ENCODE peak calls at places on chromosomes 12 and 14, in six cellular contexts. A is T-helper 2 cell, K is endodermal cell, W is DND-41, I is GM10248, J is transverse colon. Y is an unnamed sample.

GRCh38 chr14:105142651-105143450 is 25.7 kb downstream of the JAG2 start:
- DNase-seq in I (no peak), W (no peak), K (peak), A (no peak), J (peak), Y (no peak)

GRCh38 chr12:89636776-89637160 is 71.9 kb downstream of the ATP2B1 start:
- DNase-seq in A (no peak), I (no peak), W (no peak), K (no peak), J (no peak), Y (no peak)

GRCh38 chr12:95200128-95200973 is 16.9 kb downstream of the FGD6 start:
- DNase-seq in K (no peak), J (no peak), W (no peak), A (no peak), I (no peak), Y (no peak)

GRCh38 chr12:101685121-101685520 is 12.3 kb upstream of the CHPT1 start:
- DNase-seq in J (no peak), A (no peak), W (no peak), I (no peak), K (no peak), Y (no peak)

GRCh38 chr12:54259194-54260011 is 20.5 kb downstream of the CBX5 start:
- DNase-seq in I (peak), J (peak), A (no peak), W (peak), K (peak), Y (peak)

GRCh38 chr12:1888923-1889322 is 29.5 kb downstream of the CACNA2D4 start:
- DNase-seq in I (no peak), J (no peak), A (no peak), K (no peak), W (no peak), Y (no peak)

GRCh38 chr12:104539063-104539462 is 82.3 kb downstream of the CHST11 start:
- DNase-seq in I (no peak), J (no peak), W (no peak), A (no peak), K (no peak), Y (no peak)

GRCh38 chr12:85872497-85873091 is 1.5 kb upstream of the NTS start:
- DNase-seq in K (no peak), I (peak), A (no peak), W (no peak), J (no peak), Y (peak)

GRCh38 chr14:22336031-22336430 is 253.0 kb downstream of the DAD1 start:
- DNase-seq in J (no peak), K (no peak), W (no peak), I (no peak), A (no peak), Y (no peak)

GRCh38 chr12:12533238-12533829 is 29.3 kb downstream of the DUSP16 start:
- DNase-seq in K (no peak), A (no peak), W (no peak), I (no peak), J (peak), Y (no peak)

GRCh38 chr14:79656496-79656895 is 554.8 kb downstream of the DIO2 start:
- DNase-seq in W (no peak), J (no peak), K (no peak), A (no peak), I (no peak), Y (no peak)

GRCh38 chr12:9111525-9111924 is 4.2 kb downstream of the A2M start:
- DNase-seq in A (no peak), W (no peak), J (no peak), K (no peak), I (no peak), Y (no peak)

GRCh38 chr14:53093206-53093605 is 59.9 kb downstream of the DDHD1 start:
- DNase-seq in I (no peak), K (no peak), W (no peak), J (no peak), A (no peak), Y (no peak)

GRCh38 chr14:50082784-50083466 is 33.4 kb downstream of the VCPKMT start:
- DNase-seq in A (peak), W (no peak), I (peak), K (no peak), J (peak), Y (no peak)

GRCh38 chr12:53217049-53217929 is 10.2 kb upstream of the ITGB7 start:
- DNase-seq in K (peak), W (no peak), A (no peak), J (peak), I (no peak), Y (peak)

GRCh38 chr12:84117190-84117589 is 795.4 kb downstream of the SLC6A15 start:
- DNase-seq in I (no peak), A (no peak), K (no peak), W (no peak), J (no peak), Y (no peak)

Y was measured in mesendoderm.